ENCODE peak calls at places on chromosomes 1 and 21, in six cellular contexts. One of them, this sample, is unnamed.
A peak's percentile ranks its signal among the peaks of the same experiment; 100 is the strongest.

GRCh38 chr1:33876970-33877680 is 13.2 kb downstream of the HMGB4 start:
- DNase-seq in ascending aorta: no peak
- DNase-seq in transverse colon: no peak
- DNase-seq in lower lobe of right lung: no peak
- DNase-seq in GM23248: peak; percentile 98
- DNase-seq in tibial nerve: no peak
- DNase-seq in this sample: no peak

GRCh38 chr21:33028759-33029511 is 3.2 kb downstream of the OLIG2 start:
- DNase-seq in ascending aorta: no peak
- DNase-seq in transverse colon: no peak
- DNase-seq in lower lobe of right lung: no peak
- DNase-seq in GM23248: peak; percentile 48
- DNase-seq in tibial nerve: no peak
- DNase-seq in this sample: peak; percentile 60

GRCh38 chr1:193614275-193614674 is 427.9 kb upstream of the B3GALT2 start:
- DNase-seq in ascending aorta: no peak
- DNase-seq in transverse colon: no peak
- DNase-seq in lower lobe of right lung: no peak
- DNase-seq in GM23248: no peak
- DNase-seq in tibial nerve: no peak
- DNase-seq in this sample: no peak

GRCh38 chr1:84122780-84123382 is 21.2 kb upstream of the PRKACB start:
- DNase-seq in ascending aorta: no peak
- DNase-seq in transverse colon: peak; percentile 60
- DNase-seq in lower lobe of right lung: no peak
- DNase-seq in GM23248: peak; percentile 70
- DNase-seq in tibial nerve: peak; percentile 67
- DNase-seq in this sample: peak; percentile 75

GRCh38 chr1:85224734-85225623 is 24.2 kb upstream of the SYDE2 start:
- DNase-seq in ascending aorta: no peak
- DNase-seq in transverse colon: peak; percentile 72
- DNase-seq in lower lobe of right lung: peak; percentile 61
- DNase-seq in GM23248: no peak
- DNase-seq in tibial nerve: no peak
- DNase-seq in this sample: peak; percentile 89

GRCh38 chr1:205676597-205676996 is 3.7 kb downstream of the SLC45A3 start:
- DNase-seq in ascending aorta: no peak
- DNase-seq in transverse colon: no peak
- DNase-seq in lower lobe of right lung: no peak
- DNase-seq in GM23248: no peak
- DNase-seq in tibial nerve: no peak
- DNase-seq in this sample: peak; percentile 11

GRCh38 chr1:215517441-215517891 is 49.6 kb upstream of the KCTD3 start:
- DNase-seq in ascending aorta: no peak
- DNase-seq in transverse colon: no peak
- DNase-seq in lower lobe of right lung: no peak
- DNase-seq in GM23248: peak; percentile 77
- DNase-seq in tibial nerve: no peak
- DNase-seq in this sample: peak; percentile 73

GRCh38 chr21:37904879-37905278 is 11.4 kb downstream of the KCNJ6 start:
- DNase-seq in ascending aorta: no peak
- DNase-seq in transverse colon: no peak
- DNase-seq in lower lobe of right lung: no peak
- DNase-seq in GM23248: peak; percentile 39
- DNase-seq in tibial nerve: no peak
- DNase-seq in this sample: no peak

GRCh38 chr1:50570064-50570463 is 146.8 kb upstream of the DMRTA2 start:
- DNase-seq in ascending aorta: no peak
- DNase-seq in transverse colon: no peak
- DNase-seq in lower lobe of right lung: no peak
- DNase-seq in GM23248: no peak
- DNase-seq in tibial nerve: no peak
- DNase-seq in this sample: no peak

GRCh38 chr21:43917515-43918384 is 52.7 kb downstream of the AGPAT3 start:
- DNase-seq in ascending aorta: no peak
- DNase-seq in transverse colon: peak; percentile 42
- DNase-seq in lower lobe of right lung: peak; percentile 32
- DNase-seq in GM23248: no peak
- DNase-seq in tibial nerve: no peak
- DNase-seq in this sample: no peak

GRCh38 chr1:19661721-19662228 is 2.9 kb upstream of the HTR6 start:
- DNase-seq in ascending aorta: no peak
- DNase-seq in transverse colon: no peak
- DNase-seq in lower lobe of right lung: no peak
- DNase-seq in GM23248: peak; percentile 69
- DNase-seq in tibial nerve: peak; percentile 66
- DNase-seq in this sample: no peak

GRCh38 chr1:198669023-198669698 is 30.3 kb downstream of the PTPRC start:
- DNase-seq in ascending aorta: no peak
- DNase-seq in transverse colon: no peak
- DNase-seq in lower lobe of right lung: no peak
- DNase-seq in GM23248: peak; percentile 93
- DNase-seq in tibial nerve: no peak
- DNase-seq in this sample: no peak

GRCh38 chr1:19066248-19066873 is 109.9 kb upstream of the IFFO2 start:
- DNase-seq in ascending aorta: no peak
- DNase-seq in transverse colon: peak; percentile 33
- DNase-seq in lower lobe of right lung: no peak
- DNase-seq in GM23248: no peak
- DNase-seq in tibial nerve: no peak
- DNase-seq in this sample: peak; percentile 67

GRCh38 chr1:25617626-25618432 is 1.2 kb downstream of the MAN1C1 start:
- DNase-seq in ascending aorta: no peak
- DNase-seq in transverse colon: no peak
- DNase-seq in lower lobe of right lung: peak; percentile 68
- DNase-seq in GM23248: peak; percentile 24
- DNase-seq in tibial nerve: no peak
- DNase-seq in this sample: peak; percentile 77

GRCh38 chr1:85584264-85584781 is 3.8 kb downstream of the CCN1 start:
- DNase-seq in ascending aorta: no peak
- DNase-seq in transverse colon: no peak
- DNase-seq in lower lobe of right lung: no peak
- DNase-seq in GM23248: peak; percentile 88
- DNase-seq in tibial nerve: no peak
- DNase-seq in this sample: peak; percentile 61

GRCh38 chr1:92958203-92958970 is 2.9 kb downstream of the DIPK1A start:
- DNase-seq in ascending aorta: no peak
- DNase-seq in transverse colon: no peak
- DNase-seq in lower lobe of right lung: no peak
- DNase-seq in GM23248: no peak
- DNase-seq in tibial nerve: no peak
- DNase-seq in this sample: no peak

GRCh38 chr1:111441573-111442192 is 7.4 kb downstream of the WDR77 start:
- DNase-seq in ascending aorta: no peak
- DNase-seq in transverse colon: peak; percentile 26
- DNase-seq in lower lobe of right lung: no peak
- DNase-seq in GM23248: peak; percentile 22
- DNase-seq in tibial nerve: no peak
- DNase-seq in this sample: peak; percentile 88

GRCh38 chr1:54710841-54711240 is 4.8 kb upstream of the TTC4 start:
- DNase-seq in ascending aorta: no peak
- DNase-seq in transverse colon: no peak
- DNase-seq in lower lobe of right lung: no peak
- DNase-seq in GM23248: no peak
- DNase-seq in tibial nerve: no peak
- DNase-seq in this sample: no peak

GRCh38 chr1:44807364-44808062 is 362 bp upstream of the DYNLT4 start:
- DNase-seq in ascending aorta: peak; percentile 99
- DNase-seq in transverse colon: peak; percentile 97
- DNase-seq in lower lobe of right lung: peak; percentile 99
- DNase-seq in GM23248: peak; percentile 100
- DNase-seq in tibial nerve: peak; percentile 97
- DNase-seq in this sample: peak; percentile 98

GRCh38 chr1:149848340-149848771 is 51.0 kb upstream of the BOLA1 start:
- DNase-seq in ascending aorta: no peak
- DNase-seq in transverse colon: no peak
- DNase-seq in lower lobe of right lung: no peak
- DNase-seq in GM23248: peak; percentile 20
- DNase-seq in tibial nerve: peak; percentile 2
- DNase-seq in this sample: no peak

GRCh38 chr1:243487649-243488227 is 231.9 kb downstream of the SDCCAG8 start:
- DNase-seq in ascending aorta: no peak
- DNase-seq in transverse colon: no peak
- DNase-seq in lower lobe of right lung: no peak
- DNase-seq in GM23248: no peak
- DNase-seq in tibial nerve: no peak
- DNase-seq in this sample: peak; percentile 92

GRCh38 chr1:98426092-98426491 is 235.4 kb upstream of the SNX7 start:
- DNase-seq in ascending aorta: no peak
- DNase-seq in transverse colon: no peak
- DNase-seq in lower lobe of right lung: no peak
- DNase-seq in GM23248: no peak
- DNase-seq in tibial nerve: no peak
- DNase-seq in this sample: no peak

GRCh38 chr1:98420376-98421097 is 241.0 kb upstream of the SNX7 start:
- DNase-seq in ascending aorta: no peak
- DNase-seq in transverse colon: no peak
- DNase-seq in lower lobe of right lung: no peak
- DNase-seq in GM23248: peak; percentile 29
- DNase-seq in tibial nerve: no peak
- DNase-seq in this sample: no peak

GRCh38 chr1:98427664-98428063 is 233.9 kb upstream of the SNX7 start:
- DNase-seq in ascending aorta: no peak
- DNase-seq in transverse colon: no peak
- DNase-seq in lower lobe of right lung: no peak
- DNase-seq in GM23248: no peak
- DNase-seq in tibial nerve: no peak
- DNase-seq in this sample: no peak

GRCh38 chr1:98421098-98421460 is 240.4 kb upstream of the SNX7 start:
- DNase-seq in ascending aorta: no peak
- DNase-seq in transverse colon: no peak
- DNase-seq in lower lobe of right lung: no peak
- DNase-seq in GM23248: no peak
- DNase-seq in tibial nerve: no peak
- DNase-seq in this sample: no peak

DNA sequence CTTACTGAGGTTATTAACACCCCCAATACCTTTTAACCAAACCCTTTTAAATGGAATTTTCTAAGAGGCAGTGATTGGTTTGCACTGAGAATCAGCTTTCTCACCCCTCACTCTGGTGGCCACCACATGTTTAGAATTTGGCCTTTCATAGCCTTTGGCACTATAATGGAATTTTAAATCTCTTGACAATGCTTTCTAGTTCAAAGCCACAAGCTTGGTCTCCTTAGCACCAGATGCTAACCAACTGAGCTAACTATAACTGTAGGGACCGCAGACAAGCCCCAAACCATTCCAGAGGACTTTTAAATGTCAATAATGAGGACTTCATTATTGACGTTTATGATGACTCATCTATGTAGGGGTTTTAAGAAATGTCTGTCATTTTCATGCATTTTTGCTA is 238.7 kb upstream of the SNX7 start:
- DNase-seq in ascending aorta: no peak
- DNase-seq in transverse colon: no peak
- DNase-seq in lower lobe of right lung: no peak
- DNase-seq in GM23248: no peak
- DNase-seq in tibial nerve: no peak
- DNase-seq in this sample: no peak
- H3K4me1 ChIP-seq in ascending aorta: no peaks in the 10 kb centered on the region
- H3K4me1 ChIP-seq in transverse colon: no peaks in the 10 kb centered on the region
- H3K4me1 ChIP-seq in lower lobe of right lung: no peaks in the 10 kb centered on the region
- H3K4me1 ChIP-seq in GM23248: peaks cover 11% of the 10 kb centered on the region
- H3K4me1 ChIP-seq in tibial nerve: no peaks in the 10 kb centered on the region
- H3K4me1 ChIP-seq in this sample: no peaks in the 10 kb centered on the region

GRCh38 chr1:102434421-102434820 is 437.7 kb upstream of the OLFM3 start:
- DNase-seq in ascending aorta: no peak
- DNase-seq in transverse colon: no peak
- DNase-seq in lower lobe of right lung: no peak
- DNase-seq in GM23248: peak; percentile 8
- DNase-seq in tibial nerve: no peak
- DNase-seq in this sample: peak; percentile 75
- H3K9me3 ChIP-seq in ascending aorta: no peaks in the 10 kb centered on the region
- H3K9me3 ChIP-seq in transverse colon: no peaks in the 10 kb centered on the region
- H3K9me3 ChIP-seq in lower lobe of right lung: no peaks in the 10 kb centered on the region
- H3K9me3 ChIP-seq in GM23248: no peaks in the 10 kb centered on the region
- H3K9me3 ChIP-seq in tibial nerve: no peaks in the 10 kb centered on the region
- H3K9me3 ChIP-seq in this sample: no peaks in the 10 kb centered on the region

GRCh38 chr1:160438320-160438918 is 38.1 kb downstream of the VANGL2 start:
- DNase-seq in ascending aorta: no peak
- DNase-seq in transverse colon: no peak
- DNase-seq in lower lobe of right lung: no peak
- DNase-seq in GM23248: no peak
- DNase-seq in tibial nerve: no peak
- DNase-seq in this sample: no peak
- H3K4me3 ChIP-seq in ascending aorta: no peak overlapping the region
- H3K4me3 ChIP-seq in transverse colon: no peak overlapping the region
- H3K4me3 ChIP-seq in lower lobe of right lung: peak overlapping the region; percentile 8
- H3K4me3 ChIP-seq in GM23248: no peak overlapping the region
- H3K4me3 ChIP-seq in tibial nerve: no peak overlapping the region
- H3K4me3 ChIP-seq in this sample: no peak overlapping the region

GRCh38 chr1:156664949-156665411 is 12.2 kb downstream of the NES start:
- DNase-seq in ascending aorta: no peak
- DNase-seq in transverse colon: peak; percentile 45
- DNase-seq in lower lobe of right lung: no peak
- DNase-seq in GM23248: peak; percentile 22
- DNase-seq in tibial nerve: no peak
- DNase-seq in this sample: peak; percentile 84
- H3K4me1 ChIP-seq in ascending aorta: peaks cover 35% of the 10 kb centered on the region
- H3K4me1 ChIP-seq in transverse colon: peaks cover 59% of the 10 kb centered on the region
- H3K4me1 ChIP-seq in lower lobe of right lung: peaks cover 91% of the 10 kb centered on the region
- H3K4me1 ChIP-seq in GM23248: peaks cover 46% of the 10 kb centered on the region
- H3K4me1 ChIP-seq in tibial nerve: no peaks in the 10 kb centered on the region
- H3K4me1 ChIP-seq in this sample: peaks cover 28% of the 10 kb centered on the region

DNA sequence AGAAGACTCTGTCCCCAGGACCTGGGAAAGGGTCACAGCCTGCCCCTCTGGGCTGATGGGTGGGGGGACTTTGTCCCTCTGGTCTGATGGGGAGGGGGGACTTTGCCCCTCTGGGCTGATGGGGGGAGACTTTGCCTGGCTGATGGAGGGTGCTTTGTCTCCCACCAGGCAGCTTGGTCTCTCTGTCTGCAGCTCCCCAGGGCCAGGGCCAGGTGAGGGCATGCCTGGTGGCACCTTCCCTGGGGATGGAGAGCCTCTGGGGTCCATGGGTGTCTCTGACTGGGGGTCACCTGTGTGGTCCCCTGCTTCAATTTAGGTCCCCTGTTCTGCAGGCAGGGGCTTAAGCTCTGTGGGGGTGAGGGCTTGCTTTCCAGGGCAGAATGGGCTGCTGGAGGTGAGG is 23.5 kb upstream of the TTC34 start:
- DNase-seq in ascending aorta: no peak
- DNase-seq in transverse colon: no peak
- DNase-seq in lower lobe of right lung: peak; percentile 27
- DNase-seq in GM23248: no peak
- DNase-seq in tibial nerve: no peak
- DNase-seq in this sample: no peak
- H3K9me3 ChIP-seq in ascending aorta: no peaks in the 10 kb centered on the region
- H3K9me3 ChIP-seq in transverse colon: no peaks in the 10 kb centered on the region
- H3K9me3 ChIP-seq in lower lobe of right lung: no peaks in the 10 kb centered on the region
- H3K9me3 ChIP-seq in GM23248: no peaks in the 10 kb centered on the region
- H3K9me3 ChIP-seq in tibial nerve: no peaks in the 10 kb centered on the region
- H3K9me3 ChIP-seq in this sample: peaks cover 15% of the 10 kb centered on the region